ENCODE peak calls at places on chromosomes 3 and 15, in four cellular contexts. L, Z, P and H are unnamed samples.

GRCh38 chr15:39411102-39411989 is 169.5 kb upstream of the THBS1 start:
- DNase-seq in P (no peak), Z (no peak), L (no peak), H (no peak)

GRCh38 chr3:129035360-129036233 is 25.0 kb upstream of the GP9 start:
- DNase-seq in Z (no peak), P (no peak), L (no peak), H (no peak)

GRCh38 chr3:128054363-128054762 is 2.1 kb downstream of the SEC61A1 start:
- DNase-seq in Z (peak), L (no peak), P (no peak), H (no peak)

GRCh38 chr15:70192041-70192440 is 94.3 kb upstream of the TLE3 start:
- DNase-seq in P (no peak), Z (no peak), L (no peak), H (no peak)

GRCh38 chr15:51801391-51801835 is 28.0 kb upstream of the TMOD3 start:
- DNase-seq in P (no peak), L (no peak), Z (peak), H (peak)

GRCh38 chr3:112293368-112294321 is at the start of gene SLC9C1:
- DNase-seq in Z (peak), P (peak), L (no peak), H (peak)

GRCh38 chr3:160869825-160870224 is 113.8 kb downstream of the PPM1L start:
- DNase-seq in L (no peak), Z (peak), P (peak), H (no peak)

GRCh38 chr3:177563381-177563780 is 366.1 kb upstream of the TBL1XR1 start:
- DNase-seq in P (no peak), Z (no peak), L (no peak), H (no peak)

GRCh38 chr3:56131976-56132590 is 336.2 kb downstream of the ERC2 start:
- DNase-seq in P (no peak), Z (peak), L (no peak), H (peak)

GRCh38 chr15:66876423-66876730 is 174.3 kb downstream of the SMAD6 start:
- DNase-seq in Z (no peak), P (no peak), L (no peak), H (no peak)

GRCh38 chr3:32018723-32019564 is 37.4 kb downstream of the ZNF860 start:
- DNase-seq in L (no peak), Z (no peak), P (no peak), H (peak)

GRCh38 chr3:187739125-187739560 is 6.1 kb downstream of the BCL6 start:
- DNase-seq in Z (peak), P (peak), L (no peak), H (no peak)

GRCh38 chr3:175392653-175393052 is 533.5 kb downstream of the NAALADL2 start:
- DNase-seq in L (no peak), P (no peak), Z (no peak), H (no peak)

GRCh38 chr3:161217496-161217895 is 3.6 kb upstream of the NMD3 start:
- DNase-seq in P (no peak), L (no peak), Z (no peak), H (no peak)

GRCh38 chr3:140777631-140778030 is 99.8 kb downstream of the TRIM42 start:
- DNase-seq in P (no peak), L (no peak), Z (no peak), H (no peak)

GRCh38 chr3:34067442-34068130 is 269.2 kb downstream of the PDCD6IP start:
- DNase-seq in L (no peak), P (no peak), Z (no peak), H (no peak)

GRCh38 chr3:72482589-72483249 is 365.5 kb downstream of the SHQ1 start:
- DNase-seq in L (no peak), Z (peak), P (peak), H (peak)

GRCh38 chr3:71307884-71308697 is 275.4 kb downstream of the FOXP1 start:
- DNase-seq in Z (no peak), L (no peak), P (no peak), H (no peak)

GRCh38 chr3:194775266-194775665 is 89.6 kb downstream of the FAM43A start:
- DNase-seq in P (no peak), Z (no peak), L (no peak), H (no peak)

GRCh38 chr3:48700750-48701405 is 15.2 kb upstream of the NCKIPSD start:
- DNase-seq in P (no peak), Z (no peak), L (no peak), H (no peak)

GRCh38 chr15:101206173-101206572 is 45.7 kb downstream of the CHSY1 start:
- DNase-seq in P (no peak), L (no peak), Z (peak), H (no peak)

GRCh38 chr3:10950476-10951294 is 41.9 kb upstream of the SLC6A1 start:
- DNase-seq in L (no peak), Z (peak), P (peak), H (peak)

GRCh38 chr15:83565553-83566159 is 88.3 kb upstream of the ADAMTSL3 start:
- DNase-seq in P (no peak), Z (no peak), L (no peak), H (peak)

GRCh38 chr3:50612973-50613851 is 1.6 kb upstream of the CISH start:
- DNase-seq in L (no peak), Z (no peak), P (no peak), H (no peak)

GRCh38 chr3:42902257-42902656 is 3.7 kb upstream of the ZNF662 start:
- DNase-seq in L (no peak), P (no peak), Z (no peak), H (no peak)
- TF ChIP-seq CTCF in L (no peak), P (no peak), Z (no peak), H (no peak)

DNA sequence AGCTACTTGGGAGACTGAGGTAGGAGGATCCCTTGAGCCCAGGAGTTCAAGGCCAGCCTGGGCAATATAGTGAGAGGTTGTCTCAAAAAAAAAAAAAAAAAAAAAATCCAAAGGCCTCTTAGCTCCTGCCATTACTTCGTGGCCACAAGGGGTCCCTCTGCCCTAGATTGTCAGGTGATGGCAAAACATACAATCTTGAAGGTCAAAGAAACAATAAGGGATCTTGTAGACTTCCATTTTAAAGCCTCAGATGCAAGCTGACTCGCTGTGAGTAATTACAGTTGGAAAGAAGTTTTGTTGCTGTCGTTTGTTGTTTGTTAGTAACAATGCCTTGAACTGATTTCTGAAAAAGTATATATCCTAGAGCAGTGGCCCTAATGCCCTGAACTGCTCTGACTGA is 55.9 kb upstream of the PLCL2 start:
- DNase-seq in P (peak), L (no peak), Z (peak), H (peak)
- TF ChIP-seq CTCF in P (peak), L (peak), Z (no peak), H (no peak)

DNA sequence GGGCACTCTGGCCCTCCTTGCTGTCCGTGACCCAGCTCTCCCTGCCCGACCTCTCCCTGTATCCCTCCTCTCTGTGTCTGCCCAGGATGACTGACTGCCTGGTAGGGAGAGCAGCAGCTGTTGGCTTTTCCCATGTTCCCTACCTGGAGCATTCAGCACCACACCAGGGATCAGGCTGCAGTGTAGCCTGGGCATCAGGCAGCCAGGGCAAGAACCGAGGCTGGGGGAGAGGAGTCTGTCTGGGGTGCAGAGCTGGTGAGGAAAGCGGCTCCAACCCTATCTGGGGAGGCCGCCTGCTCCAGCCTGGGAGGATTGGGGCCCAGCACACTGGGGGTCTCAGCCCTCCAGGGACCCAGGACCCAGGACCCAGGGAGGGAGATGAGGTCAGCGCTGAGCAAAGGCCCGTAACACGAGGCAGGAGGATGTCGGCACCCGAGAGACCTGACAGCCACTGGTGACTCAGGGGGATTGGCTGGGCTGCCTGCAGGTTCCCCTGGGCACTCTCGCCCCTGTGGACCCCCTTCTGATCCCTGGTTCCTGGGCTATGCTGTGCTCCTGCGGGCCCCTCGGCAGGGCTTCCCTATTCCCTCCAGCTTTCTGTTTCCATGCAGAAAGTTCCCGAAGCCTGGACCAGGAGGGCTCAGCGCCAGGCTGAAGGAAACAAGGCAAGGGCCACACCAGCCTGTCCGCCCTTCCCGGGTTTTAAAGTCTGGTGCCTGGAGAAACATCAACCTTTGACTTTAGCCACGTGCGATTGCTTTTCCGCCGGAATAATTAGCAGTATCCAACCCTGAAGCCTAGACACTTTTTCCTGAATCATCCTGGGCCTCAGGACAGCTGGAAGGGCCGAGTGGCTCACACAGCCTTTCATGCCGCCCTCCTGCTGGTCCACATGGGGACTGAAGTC is 128.2 kb upstream of the MEF2A start:
- DNase-seq in P (no peak), Z (no peak), L (peak), H (no peak)
- TF ChIP-seq CTCF in P (no peak), Z (no peak), L (no peak), H (no peak)

GRCh38 chr3:96776818-96777217 is 37.6 kb upstream of the EPHA6 start:
- DNase-seq in Z (no peak), L (no peak), P (no peak), H (no peak)

GRCh38 chr3:96779810-96780209 is 34.6 kb upstream of the EPHA6 start:
- DNase-seq in L (no peak), P (no peak), Z (no peak), H (no peak)
- TF ChIP-seq CTCF in L (no peak), P (no peak), Z (no peak), H (no peak)

GRCh38 chr3:45212095-45212468 is 14.0 kb downstream of the TMEM158 start:
- DNase-seq in L (no peak), Z (no peak), P (no peak), H (no peak)

GRCh38 chr3:45216210-45216609 is 9.9 kb downstream of the TMEM158 start:
- DNase-seq in L (no peak), P (no peak), Z (no peak), H (no peak)

GRCh38 chr3:45218578-45219390 is 7.3 kb downstream of the TMEM158 start:
- DNase-seq in Z (peak), P (no peak), L (no peak), H (no peak)

GRCh38 chr3:45214061-45214680 is 11.9 kb downstream of the TMEM158 start:
- DNase-seq in P (no peak), L (no peak), Z (no peak), H (no peak)

GRCh38 chr3:45215466-45215865 is 10.6 kb downstream of the TMEM158 start:
- DNase-seq in P (no peak), L (no peak), Z (no peak), H (no peak)
- TF ChIP-seq CTCF in P (no peak), L (no peak), Z (no peak), H (no peak)

GRCh38 chr3:179450901-179451334 is 352 bp downstream of the GNB4 start:
- DNase-seq in P (peak), Z (peak), L (peak), H (no peak)

GRCh38 chr3:179449621-179450020 is 1.6 kb downstream of the GNB4 start:
- DNase-seq in P (no peak), L (no peak), Z (no peak), H (no peak)

GRCh38 chr3:179450321-179450720 is 949 bp downstream of the GNB4 start:
- DNase-seq in L (no peak), P (no peak), Z (no peak), H (no peak)

GRCh38 chr3:179447251-179447650 is 4.0 kb downstream of the GNB4 start:
- DNase-seq in Z (no peak), L (no peak), P (no peak), H (no peak)

DNA sequence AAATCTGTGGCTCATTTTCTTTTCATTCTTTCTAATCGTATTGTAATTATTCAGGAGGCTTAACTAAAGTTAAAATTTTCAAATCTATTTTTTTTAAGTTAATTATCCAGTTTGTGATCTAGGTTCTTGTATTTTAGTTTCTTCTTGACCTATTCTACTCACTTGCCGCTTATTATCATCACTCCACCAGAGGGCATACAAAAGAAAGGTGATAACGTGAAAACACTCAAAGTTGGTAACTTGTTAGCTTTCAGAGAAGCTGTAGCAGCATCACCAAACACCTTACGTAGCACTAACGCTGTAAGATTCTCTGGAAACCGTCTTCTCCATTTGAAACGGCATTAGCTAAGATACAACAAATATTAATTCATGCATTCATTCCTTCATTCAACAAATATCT is 4.8 kb downstream of the GNB4 start:
- DNase-seq in P (no peak), Z (no peak), L (no peak), H (no peak)
- TF ChIP-seq CTCF in P (peak), Z (peak), L (peak), H (peak)

GRCh38 chr15:96353931-96354730 is 23.6 kb downstream of the NR2F2 start:
- DNase-seq in L (no peak), P (no peak), Z (peak), H (peak)
- TF ChIP-seq CTCF in L (peak), P (peak), Z (no peak), H (peak)

GRCh38 chr3:12425850-12426579 is 58.3 kb upstream of the TSEN2 start:
- DNase-seq in L (no peak), P (no peak), Z (no peak), H (no peak)
- TF ChIP-seq CTCF in L (no peak), P (no peak), Z (no peak), H (no peak)